ENCODE peak calls at places on chromosome 9, in five cellular contexts. One of them, this sample, is unnamed.

GRCh38 chr9:108800632-108801099 is 55.1 kb downstream of the ACTL7B start:
- DNase-seq in fibroblast of lung: no peak
- DNase-seq in mammary epithelial cell: no peak
- DNase-seq in K562: no peak
- DNase-seq in PC-9: no peak
- DNase-seq in this sample: no peak

GRCh38 chr9:137578518-137579258 is at the start of gene DPH7:
- DNase-seq in fibroblast of lung: peak
- DNase-seq in mammary epithelial cell: peak
- DNase-seq in K562: peak
- DNase-seq in PC-9: peak
- DNase-seq in this sample: peak

GRCh38 chr9:95047452-95048224 is 269.9 kb downstream of the FANCC start:
- DNase-seq in fibroblast of lung: no peak
- DNase-seq in mammary epithelial cell: no peak
- DNase-seq in K562: no peak
- DNase-seq in PC-9: no peak
- DNase-seq in this sample: no peak

GRCh38 chr9:114465906-114466900 is 39.1 kb downstream of the WHRN start:
- DNase-seq in fibroblast of lung: no peak
- DNase-seq in mammary epithelial cell: no peak
- DNase-seq in K562: no peak
- DNase-seq in PC-9: no peak
- DNase-seq in this sample: no peak

GRCh38 chr9:89793124-89793495 is 188.3 kb downstream of the GADD45G start:
- DNase-seq in fibroblast of lung: no peak
- DNase-seq in mammary epithelial cell: no peak
- DNase-seq in K562: no peak
- DNase-seq in PC-9: no peak
- DNase-seq in this sample: no peak

GRCh38 chr9:84947412-84947972 is 278.0 kb downstream of the NTRK2 start:
- DNase-seq in fibroblast of lung: no peak
- DNase-seq in mammary epithelial cell: peak
- DNase-seq in K562: no peak
- DNase-seq in PC-9: no peak
- DNase-seq in this sample: no peak

GRCh38 chr9:128713411-128713780 is 10.5 kb downstream of the ZDHHC12 start:
- DNase-seq in fibroblast of lung: no peak
- DNase-seq in mammary epithelial cell: no peak
- DNase-seq in K562: no peak
- DNase-seq in PC-9: no peak
- DNase-seq in this sample: no peak

GRCh38 chr9:2711716-2712115 is 5.6 kb upstream of the KCNV2 start:
- DNase-seq in fibroblast of lung: no peak
- DNase-seq in mammary epithelial cell: no peak
- DNase-seq in K562: no peak
- DNase-seq in PC-9: no peak
- DNase-seq in this sample: no peak

GRCh38 chr9:126114409-126114760 is 212.2 kb upstream of the MVB12B start:
- DNase-seq in fibroblast of lung: no peak
- DNase-seq in mammary epithelial cell: no peak
- DNase-seq in K562: no peak
- DNase-seq in PC-9: no peak
- DNase-seq in this sample: no peak

GRCh38 chr9:137710751-137711150 is 91.9 kb downstream of the EHMT1 start:
- DNase-seq in fibroblast of lung: peak
- DNase-seq in mammary epithelial cell: no peak
- DNase-seq in K562: no peak
- DNase-seq in PC-9: no peak
- DNase-seq in this sample: no peak

GRCh38 chr9:12718482-12719026 is 25.4 kb downstream of the TYRP1 start:
- DNase-seq in fibroblast of lung: peak
- DNase-seq in mammary epithelial cell: peak
- DNase-seq in K562: no peak
- DNase-seq in PC-9: peak
- DNase-seq in this sample: peak

GRCh38 chr9:100204796-100205195 is 105.8 kb downstream of the INVS start:
- DNase-seq in fibroblast of lung: no peak
- DNase-seq in mammary epithelial cell: no peak
- DNase-seq in K562: no peak
- DNase-seq in PC-9: no peak
- DNase-seq in this sample: no peak

DNA sequence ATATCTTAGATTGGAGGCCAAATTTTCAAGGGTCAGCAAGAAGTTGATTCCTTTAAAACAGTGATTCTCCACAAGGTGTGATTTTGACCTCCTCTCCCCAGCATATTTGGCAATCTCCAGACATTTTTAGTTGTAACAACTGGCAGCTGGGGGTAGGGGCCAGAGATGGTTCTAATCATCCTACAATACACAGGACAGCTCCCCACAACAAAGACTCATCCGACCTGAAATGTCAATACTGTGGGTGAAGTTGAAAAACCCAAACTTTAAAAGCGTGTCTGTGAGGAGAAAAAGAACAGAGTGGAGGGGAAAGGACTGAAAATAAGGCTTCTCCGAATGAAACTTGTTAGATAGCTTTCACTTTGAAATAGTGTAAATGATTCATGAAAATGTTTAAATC is 10.0 kb upstream of the STRBP start:
- DNase-seq in fibroblast of lung: no peak
- DNase-seq in mammary epithelial cell: no peak
- DNase-seq in K562: no peak
- DNase-seq in PC-9: no peak
- DNase-seq in this sample: no peak
- H2AFZ ChIP-seq in fibroblast of lung: no peak
- H2AFZ ChIP-seq in mammary epithelial cell: no peak
- H2AFZ ChIP-seq in K562: no peak
- H2AFZ ChIP-seq in PC-9: no peak
- H2AFZ ChIP-seq in this sample: no peak

DNA sequence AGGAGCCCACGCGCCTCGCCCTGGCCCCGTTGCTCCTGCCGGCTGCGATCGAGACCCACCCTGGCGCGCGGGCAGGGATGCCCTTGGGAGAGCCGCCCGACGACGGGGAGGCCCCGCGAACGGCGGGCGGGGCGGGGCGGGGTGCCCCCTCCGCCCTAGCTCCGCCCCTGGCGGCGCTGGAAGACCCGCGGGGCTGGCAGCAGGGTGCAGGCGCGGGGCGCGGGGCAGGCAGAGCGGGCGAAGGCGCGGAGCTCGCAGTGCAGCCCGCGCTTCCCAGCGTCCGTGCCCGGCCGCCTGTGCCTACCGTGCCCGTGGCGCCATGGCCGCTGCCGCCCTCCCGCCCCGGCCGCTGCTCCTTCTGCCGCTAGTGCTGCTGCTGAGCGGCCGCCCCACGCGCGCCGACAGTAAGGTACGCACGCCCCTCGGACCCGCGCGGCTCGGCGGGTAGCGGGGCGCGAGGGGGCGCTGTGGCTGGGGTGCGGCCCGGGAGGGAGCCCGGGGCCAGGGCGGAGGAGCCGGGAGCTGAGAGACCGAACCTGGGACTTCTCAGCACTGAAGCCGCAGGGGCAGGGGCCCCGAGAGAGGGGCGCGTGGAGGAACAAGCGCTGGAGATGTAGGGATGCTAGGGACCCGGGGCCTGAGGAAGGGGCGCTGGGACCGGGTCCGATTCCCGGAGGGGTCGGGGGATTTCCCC is at the start of gene OLFML2A:
- DNase-seq in fibroblast of lung: no peak
- DNase-seq in mammary epithelial cell: no peak
- DNase-seq in K562: no peak
- DNase-seq in PC-9: peak
- DNase-seq in this sample: no peak
- TF ChIP-seq EZH2 in fibroblast of lung: no peak
- TF ChIP-seq EZH2 in mammary epithelial cell: no peak
- TF ChIP-seq EZH2 in K562: no peak
- TF ChIP-seq EZH2 in PC-9: no peak
- TF ChIP-seq EZH2 in this sample: no peak

DNA sequence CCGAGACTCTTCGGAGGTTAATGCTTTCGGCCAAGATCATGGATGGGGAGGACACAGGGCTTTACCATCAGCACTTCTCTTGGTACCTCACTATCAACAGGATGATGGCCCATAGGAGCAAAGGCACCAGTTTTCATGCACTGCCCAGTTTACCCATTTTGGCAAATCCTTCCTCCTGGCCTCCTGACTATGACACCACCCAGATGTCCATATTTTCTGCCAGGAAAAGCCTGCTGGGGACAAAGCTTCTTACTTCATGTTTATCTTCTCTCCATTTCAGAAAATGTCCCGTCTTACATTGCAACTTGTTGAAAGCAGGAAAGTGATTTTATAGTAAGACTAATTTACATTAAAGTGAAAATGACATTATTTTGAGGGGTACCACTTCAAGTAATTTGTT is 61.4 kb upstream of the GAS1 start:
- DNase-seq in fibroblast of lung: no peak
- DNase-seq in mammary epithelial cell: no peak
- DNase-seq in K562: no peak
- DNase-seq in PC-9: no peak
- DNase-seq in this sample: no peak
- H2AFZ ChIP-seq in fibroblast of lung: no peak
- H2AFZ ChIP-seq in mammary epithelial cell: peak
- H2AFZ ChIP-seq in K562: no peak
- H2AFZ ChIP-seq in PC-9: no peak
- H2AFZ ChIP-seq in this sample: no peak

GRCh38 chr9:131275332-131276106 is 791 bp downstream of the FAM78A start:
- DNase-seq in fibroblast of lung: no peak
- DNase-seq in mammary epithelial cell: no peak
- DNase-seq in K562: peak
- DNase-seq in PC-9: no peak
- DNase-seq in this sample: no peak

GRCh38 chr9:131277673-131278420 is 1.5 kb upstream of the FAM78A start:
- DNase-seq in fibroblast of lung: peak
- DNase-seq in mammary epithelial cell: peak
- DNase-seq in K562: peak
- DNase-seq in PC-9: peak
- DNase-seq in this sample: peak

GRCh38 chr9:131274674-131275331 is 1.5 kb downstream of the FAM78A start:
- DNase-seq in fibroblast of lung: no peak
- DNase-seq in mammary epithelial cell: no peak
- DNase-seq in K562: peak
- DNase-seq in PC-9: no peak
- DNase-seq in this sample: no peak

GRCh38 chr9:131276891-131277672 is 772 bp upstream of the FAM78A start:
- DNase-seq in fibroblast of lung: no peak
- DNase-seq in mammary epithelial cell: no peak
- DNase-seq in K562: peak
- DNase-seq in PC-9: no peak
- DNase-seq in this sample: no peak

DNA sequence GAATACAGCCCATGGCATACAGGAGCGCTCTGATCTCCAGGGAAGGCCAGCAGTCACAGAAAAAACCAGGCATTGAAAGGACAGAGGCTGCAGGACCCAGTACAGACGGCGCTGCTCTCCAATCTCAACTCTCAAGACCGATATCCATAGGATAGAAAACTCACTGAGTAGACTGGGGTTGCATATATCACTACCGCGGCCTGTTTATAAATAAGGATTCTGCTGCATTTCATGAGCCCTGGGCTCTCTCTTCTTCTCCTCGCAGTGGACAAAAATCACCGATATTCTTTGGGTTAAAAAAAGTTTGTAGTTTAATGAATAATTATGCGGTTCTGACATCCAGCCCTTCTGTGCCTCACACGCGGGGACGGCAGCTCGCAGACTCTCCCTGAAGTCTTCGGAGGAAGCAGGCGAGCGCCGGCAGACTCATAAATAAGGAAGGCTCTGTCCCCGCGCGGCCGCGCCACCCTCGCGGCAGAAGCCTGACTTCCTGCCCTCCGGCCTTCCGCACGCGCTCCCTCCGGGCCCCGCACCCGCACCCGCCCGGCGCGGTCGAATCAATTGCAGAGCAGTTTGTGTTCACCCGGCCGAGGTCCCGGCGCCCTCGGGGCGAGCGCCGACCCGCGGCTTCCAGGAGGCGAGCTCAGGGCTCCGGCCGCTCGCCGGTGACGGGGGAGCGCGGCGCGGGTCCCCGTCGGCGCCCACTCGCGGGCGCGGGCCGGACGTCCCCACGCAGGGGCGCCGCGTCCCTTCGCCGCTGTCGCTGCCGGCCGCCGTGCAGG is at the start of gene FAM78A:
- DNase-seq in fibroblast of lung: no peak
- DNase-seq in mammary epithelial cell: no peak
- DNase-seq in K562: peak
- DNase-seq in PC-9: no peak
- DNase-seq in this sample: no peak
- TF ChIP-seq EZH2 in fibroblast of lung: peak
- TF ChIP-seq EZH2 in mammary epithelial cell: peak
- TF ChIP-seq EZH2 in K562: no peak
- TF ChIP-seq EZH2 in PC-9: no peak
- TF ChIP-seq EZH2 in this sample: no peak

DNA sequence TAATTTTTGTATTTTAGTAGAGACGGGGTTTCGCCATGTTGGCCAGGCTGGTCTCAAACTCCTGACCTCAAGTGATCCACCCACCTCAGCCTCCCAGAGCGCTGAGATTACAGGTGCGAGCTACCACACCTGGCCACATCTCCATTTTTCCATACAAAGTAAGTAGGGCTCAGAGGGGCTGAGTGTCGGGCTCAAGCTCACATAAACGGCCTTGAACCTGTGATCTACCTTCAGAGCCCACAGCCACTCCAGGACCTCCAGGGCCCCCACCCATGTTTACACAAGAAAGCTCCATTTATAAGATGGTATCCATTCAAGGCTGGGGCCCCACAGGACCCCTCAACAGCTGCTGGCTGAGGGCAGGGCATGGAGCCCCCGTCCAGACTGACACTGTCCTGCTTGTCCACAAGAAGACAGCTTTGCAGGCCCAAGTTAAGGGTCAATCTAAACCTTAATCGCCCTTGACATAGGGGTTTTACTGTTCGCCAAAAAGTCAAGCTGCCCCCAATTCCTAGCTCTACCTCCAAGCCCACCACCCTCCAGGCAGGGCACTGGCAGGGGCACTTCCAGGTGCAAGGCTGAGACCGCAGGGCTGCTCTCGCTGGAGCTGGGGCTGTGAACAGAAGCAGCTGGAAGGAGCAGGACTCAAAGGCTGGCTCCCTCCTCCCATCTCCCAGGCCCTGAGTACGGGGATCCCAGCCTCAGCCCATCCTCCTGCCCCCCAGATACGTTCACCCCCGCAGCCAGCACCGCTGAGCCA is 18.9 kb downstream of the FAM78A start:
- DNase-seq in fibroblast of lung: no peak
- DNase-seq in mammary epithelial cell: no peak
- DNase-seq in K562: peak
- DNase-seq in PC-9: no peak
- DNase-seq in this sample: no peak
- H2AFZ ChIP-seq in fibroblast of lung: no peak
- H2AFZ ChIP-seq in mammary epithelial cell: no peak
- H2AFZ ChIP-seq in K562: no peak
- H2AFZ ChIP-seq in PC-9: no peak
- H2AFZ ChIP-seq in this sample: no peak

GRCh38 chr9:97851450-97851883 is 1.6 kb upstream of the FOXE1 start:
- DNase-seq in fibroblast of lung: no peak
- DNase-seq in mammary epithelial cell: no peak
- DNase-seq in K562: no peak
- DNase-seq in PC-9: no peak
- DNase-seq in this sample: no peak
- TF ChIP-seq EZH2 in fibroblast of lung: peak
- TF ChIP-seq EZH2 in mammary epithelial cell: no peak
- TF ChIP-seq EZH2 in K562: no peak
- TF ChIP-seq EZH2 in PC-9: no peak
- TF ChIP-seq EZH2 in this sample: peak

This sample was measured in astrocyte.